ENCODE peak calls at places on chromosomes 4 and X, in four cellular contexts. T is endothelial cell, E is progenitor cell of endocrine pancreas, A is left ventricle myocardium inferior. J is an unnamed sample.
A peak's percentile ranks its signal among the peaks of the same experiment; 100 is the strongest.

GRCh38 chr4:24689212-24689611 is 104.9 kb upstream of the DHX15 start:
- DNase-seq in E (no peak), T (no peak), A (no peak), J (no peak)

GRCh38 chr4:138734746-138735145 is 280.8 kb upstream of the NOCT start:
- DNase-seq in T (no peak), A (no peak), E (no peak), J (no peak)

GRCh38 chr4:110310795-110311194 is 112.4 kb upstream of the ELOVL6 start:
- DNase-seq in E (no peak), A (no peak), T (no peak), J (no peak)

GRCh38 chrX:42176790-42177189 is 253.4 kb upstream of the CASK start:
- DNase-seq in E (no peak), A (no peak), T (no peak), J (no peak)

GRCh38 chr4:14110407-14110806 is 482.9 kb upstream of the BOD1L1 start:
- DNase-seq in A (no peak), E (no peak), T (no peak), J (no peak)

GRCh38 chrX:140151316-140151715 is 186.0 kb upstream of the CXorf66 start:
- DNase-seq in T (no peak), A (no peak), E (no peak), J (no peak)

GRCh38 chrX:23195097-23195496 is 139.6 kb upstream of the PTCHD1 start:
- DNase-seq in T (no peak), A (no peak), E (no peak), J (no peak)

GRCh38 chr4:182320092-182320491 is 76.9 kb downstream of the TENM3 start:
- DNase-seq in E (no peak), T (no peak), A (no peak), J (no peak)

GRCh38 chrX:149002320-149002719 is 501.9 kb downstream of the AFF2 start:
- DNase-seq in T (no peak), A (no peak), E (no peak), J (no peak)

GRCh38 chr4:9898596-9899345 is 117.3 kb downstream of the DRD5 start:
- DNase-seq in E (peak; percentile 37), A (peak; percentile 54), T (peak; percentile 69), J (no peak)

GRCh38 chr4:54540931-54541330 is 116.8 kb upstream of the KIT start:
- DNase-seq in T (no peak), A (no peak), E (no peak), J (no peak)

GRCh38 chr4:152614337-152614736 is 65.5 kb downstream of the TMEM154 start:
- DNase-seq in E (no peak), A (no peak), T (no peak), J (no peak)

GRCh38 chr4:87188932-87189331 is 31.5 kb downstream of the KLHL8 start:
- DNase-seq in A (no peak), E (no peak), T (no peak), J (no peak)

GRCh38 chrX:24026403-24026801 is 584 bp downstream of the KLHL15 start:
- DNase-seq in E (no peak), A (no peak), T (no peak), J (no peak)

GRCh38 chr4:164058775-164059174 is 564.3 kb downstream of the TMA16 start:
- DNase-seq in T (no peak), A (no peak), E (no peak), J (no peak)

GRCh38 chr4:48766393-48766792 is 13.7 kb downstream of the FRYL start:
- DNase-seq in A (no peak), E (no peak), T (no peak), J (no peak)

GRCh38 chrX:97238632-97239031 is 354.9 kb downstream of the RPA4 start:
- DNase-seq in T (no peak), E (no peak), A (no peak), J (no peak)

GRCh38 chrX:54495814-54496516 is at the start of gene FGD1:
- DNase-seq in T (peak; percentile 55), A (peak; percentile 77), E (peak; percentile 44), J (peak; percentile 72)

GRCh38 chr4:121155893-121156292 is 8.2 kb downstream of the TNIP3 start:
- DNase-seq in A (no peak), E (no peak), T (no peak), J (no peak)

GRCh38 chrX:68829594-68830485 is 1.0 kb downstream of the EFNB1 start:
- DNase-seq in A (peak; percentile 26), E (no peak), T (peak; percentile 16), J (no peak)

GRCh38 chr4:183242291-183242690 is 77.8 kb downstream of the CLDN22 start:
- DNase-seq in E (no peak), A (no peak), T (no peak), J (no peak)

GRCh38 chr4:81351653-81352455 is 119.9 kb downstream of the RASGEF1B start:
- DNase-seq in E (peak; percentile 61), A (peak; percentile 55), T (peak; percentile 72), J (no peak)

GRCh38 chr4:169133932-169134331 is 123.9 kb upstream of the CBR4 start:
- DNase-seq in T (no peak), E (no peak), A (no peak), J (no peak)

GRCh38 chrX:68693481-68694410 is 46.3 kb downstream of the STARD8 start:
- DNase-seq in E (peak; percentile 51), A (peak; percentile 86), T (peak; percentile 77), J (no peak)

GRCh38 chr4:142708231-142708630 is 137.9 kb downstream of the INPP4B start:
- DNase-seq in T (no peak), A (no peak), E (no peak), J (no peak)

GRCh38 chr4:5280845-5281244 is 229.6 kb downstream of the STK32B start:
- DNase-seq in T (no peak), A (no peak), E (no peak), J (no peak)

GRCh38 chr4:5276475-5277045 is 225.3 kb downstream of the STK32B start:
- DNase-seq in A (no peak), T (no peak), E (no peak), J (no peak)

GRCh38 chr4:5278213-5278612 is 226.9 kb downstream of the STK32B start:
- DNase-seq in E (no peak), T (no peak), A (no peak), J (no peak)
- TF ChIP-seq CTCF in E (no peak), T (no peak), A (no peak), J (no peak)

DNA sequence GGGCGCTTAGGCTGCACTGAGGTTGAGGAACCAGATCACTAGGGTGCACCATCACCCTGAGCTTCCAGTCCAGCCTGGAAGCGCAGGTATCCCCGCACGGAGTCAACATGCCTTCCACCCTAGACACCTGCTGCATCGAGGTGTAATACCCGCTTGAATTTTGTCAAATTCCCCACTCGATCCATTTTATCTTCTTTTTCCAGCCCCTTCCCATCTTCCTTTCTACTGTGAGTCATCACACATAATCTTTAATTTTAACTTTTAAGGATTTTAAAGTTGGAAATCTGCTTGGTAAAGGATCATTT is 824 bp downstream of the PLK4 start:
- DNase-seq in A (no peak), T (no peak), E (no peak), J (peak; percentile 40)
- TF ChIP-seq CTCF in A (no peak), T (no peak), E (no peak), J (peak; percentile 13)

DNA sequence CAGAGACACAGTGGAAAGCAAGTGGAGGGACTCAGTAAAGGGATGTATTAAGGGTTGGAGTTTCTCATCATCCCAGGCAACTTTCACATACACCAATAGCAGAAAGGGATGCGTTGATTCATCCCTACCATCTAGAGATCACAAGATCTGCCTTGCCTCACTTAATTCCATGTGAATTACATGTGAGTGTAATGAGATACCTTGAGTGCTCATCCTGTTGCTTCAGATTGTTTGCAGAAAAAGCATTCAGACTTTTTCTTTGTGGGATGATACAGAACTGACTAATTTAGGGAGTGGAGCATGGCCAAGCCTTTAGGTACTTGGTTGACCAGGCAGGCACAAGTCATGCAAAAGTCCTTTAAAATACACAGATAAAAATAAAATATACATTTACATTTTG is 124.8 kb upstream of the SLIT2 start:
- DNase-seq in A (no peak), T (no peak), E (no peak), J (no peak)
- TF ChIP-seq CTCF in A (no peak), T (no peak), E (no peak), J (no peak)

GRCh38 chr4:88722828-88723227 is 25.2 kb upstream of the NAP1L5 start:
- DNase-seq in A (peak; percentile 42), E (no peak), T (no peak), J (no peak)
- TF ChIP-seq CTCF in A (no peak), E (no peak), T (no peak), J (no peak)

GRCh38 chr4:94256833-94257232 is 49.2 kb downstream of the SMARCAD1 start:
- DNase-seq in E (no peak), T (no peak), A (no peak), J (no peak)
- TF ChIP-seq CTCF in E (peak; percentile 27), T (no peak), A (peak; percentile 53), J (peak; percentile 48)

J was measured in D721Med.